ENCODE peak calls at places on chromosomes 12 and 14, in six cellular contexts. Z is pancreas, C is testis, L is GM23338, D is HCT116, R is endodermal cell. W is an unnamed sample.

GRCh38 chr12:101637936-101638335 is 43.2 kb downstream of the MYBPC1 start:
- DNase-seq in L (peak; percentile 4), R (no peak), C (no peak), Z (no peak), D (no peak), W (no peak)

GRCh38 chr12:51906452-51907082 is 737 bp upstream of the ACVRL1 start:
- DNase-seq in Z (no peak), D (no peak), L (peak; percentile 43), C (no peak), R (peak; percentile 60), W (no peak)

GRCh38 chr12:43937947-43938346 is 102.1 kb downstream of the TMEM117 start:
- DNase-seq in L (peak; percentile 43), Z (no peak), R (peak; percentile 54), C (no peak), D (no peak), W (no peak)

GRCh38 chr14:100430571-100430970 is 107.4 kb downstream of the SLC25A47 start:
- DNase-seq in R (no peak), L (no peak), D (no peak), C (no peak), Z (no peak), W (no peak)

GRCh38 chr12:2335517-2335916 is 282.7 kb downstream of the CACNA1C start:
- DNase-seq in C (no peak), D (no peak), R (no peak), Z (no peak), L (no peak), W (no peak)

GRCh38 chr12:66602483-66603143 is 76.3 kb downstream of the GRIP1 start:
- DNase-seq in L (no peak), D (no peak), Z (no peak), R (peak; percentile 51), C (no peak), W (no peak)

GRCh38 chr14:35853225-35853624 is 27.1 kb downstream of the BRMS1L start:
- DNase-seq in Z (no peak), D (no peak), L (no peak), R (no peak), C (no peak), W (no peak)

GRCh38 chr14:52380294-52380693 is 66.2 kb downstream of the PTGER2 start:
- DNase-seq in L (no peak), Z (no peak), D (no peak), C (no peak), R (no peak), W (no peak)

GRCh38 chr14:68951051-68951797 is 27.9 kb downstream of the ACTN1 start:
- DNase-seq in D (peak; percentile 85), R (no peak), L (no peak), Z (no peak), C (peak; percentile 86), W (peak; percentile 87)

GRCh38 chr12:661720-662486 is 1.3 kb downstream of the NINJ2 start:
- DNase-seq in C (peak; percentile 60), D (no peak), R (no peak), Z (no peak), L (no peak), W (no peak)

GRCh38 chr14:62146014-62146413 is 383.8 kb downstream of the SNAPC1 start:
- DNase-seq in D (no peak), C (no peak), R (no peak), L (no peak), Z (no peak), W (no peak)

GRCh38 chr12:53696285-53696654 is 20.4 kb upstream of the ATP5MC2 start:
- DNase-seq in L (peak; percentile 98), Z (peak; percentile 56), R (peak; percentile 96), D (peak; percentile 95), C (peak; percentile 78), W (peak; percentile 89)

GRCh38 chr14:35964736-35965135 is 138.6 kb downstream of the BRMS1L start:
- DNase-seq in D (no peak), C (no peak), Z (no peak), R (no peak), L (peak; percentile 44), W (no peak)

GRCh38 chr14:50311337-50311973 is 574 bp downstream of the L2HGDH start:
- DNase-seq in C (no peak), R (no peak), Z (no peak), L (no peak), D (no peak), W (no peak)

GRCh38 chr14:77092676-77093075 is 5.4 kb upstream of the CIPC start:
- DNase-seq in Z (no peak), L (no peak), R (no peak), C (no peak), D (no peak), W (no peak)

GRCh38 chr12:118052324-118053070 is 8.5 kb downstream of the WSB2 start:
- DNase-seq in D (peak; percentile 97), Z (peak; percentile 77), C (peak; percentile 74), L (peak; percentile 4), R (peak; percentile 63), W (peak; percentile 77)

GRCh38 chr14:56334458-56334857 is 216.2 kb downstream of the PELI2 start:
- DNase-seq in R (no peak), Z (no peak), D (no peak), L (no peak), C (no peak), W (no peak)

GRCh38 chr14:64235652-64236640 is 58.2 kb downstream of the ESR2 start:
- DNase-seq in Z (no peak), D (no peak), L (no peak), R (no peak), C (no peak), W (no peak)
- H3K4me1 ChIP-seq in Z (no peaks in the 10 kb centered on the region), D (no peaks in the 10 kb centered on the region), L (no peaks in the 10 kb centered on the region), R (no peaks in the 10 kb centered on the region), C (peaks cover 13% of the 10 kb centered on the region), W (no peaks in the 10 kb centered on the region)

GRCh38 chr12:71838231-71838630 is 1.3 kb upstream of the TBC1D15 start:
- DNase-seq in Z (no peak), R (no peak), L (no peak), D (no peak), C (no peak), W (no peak)

GRCh38 chr12:71840226-71840847 is 778 bp downstream of the TBC1D15 start:
- DNase-seq in D (peak; percentile 23), R (no peak), Z (no peak), L (peak; percentile 16), C (no peak), W (no peak)

GRCh38 chr12:71837356-71837755 is 2.2 kb upstream of the TBC1D15 start:
- DNase-seq in D (no peak), L (no peak), C (no peak), Z (no peak), R (no peak), W (no peak)

GRCh38 chr12:71838661-71839060 is 898 bp upstream of the TBC1D15 start:
- DNase-seq in C (no peak), Z (no peak), D (no peak), L (no peak), R (no peak), W (no peak)
- H3K4me3 ChIP-seq in C (peak overlapping the region; percentile 82), Z (no peak overlapping the region), D (no peak overlapping the region), L (peak overlapping the region; percentile 97), R (peak overlapping the region; percentile 92), W (no peak overlapping the region)

GRCh38 chr12:27009926-27010325 is 4.3 kb downstream of the TM7SF3 start:
- DNase-seq in R (no peak), Z (no peak), L (no peak), D (no peak), C (no peak), W (no peak)
- TF ChIP-seq CTCF in R (no peak), Z (no peak), L (peak; percentile 20), D (no peak), C (no peak), W (no peak)

DNA sequence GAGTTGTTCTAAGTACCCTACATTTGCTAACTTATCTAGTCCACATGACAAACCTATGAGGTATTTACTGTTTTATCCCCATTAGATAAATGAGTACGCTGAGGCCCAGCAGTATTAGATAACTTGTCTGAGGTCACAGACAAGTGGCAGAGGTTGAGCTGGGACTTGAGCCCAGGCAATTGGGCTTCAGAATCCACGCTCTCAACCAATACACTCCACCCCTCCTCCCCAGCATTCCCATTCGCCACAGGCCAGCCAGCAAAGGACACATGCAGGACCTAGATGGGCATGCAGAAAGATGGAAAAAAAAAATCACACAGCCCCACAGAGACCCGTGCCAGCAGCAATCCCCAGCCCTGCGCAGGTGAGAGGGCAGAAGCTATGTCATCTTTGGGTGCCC is 12.4 kb downstream of the HDAC7 start:
- DNase-seq in R (no peak), L (no peak), Z (no peak), C (peak; percentile 43), D (no peak), W (no peak)
- H3K4me1 ChIP-seq in R (peaks cover 16% of the 10 kb centered on the region), L (peaks cover 55% of the 10 kb centered on the region), Z (no peaks in the 10 kb centered on the region), C (peaks cover 75% of the 10 kb centered on the region), D (peaks cover 47% of the 10 kb centered on the region), W (peaks cover 75% of the 10 kb centered on the region)

GRCh38 chr14:63730659-63731058 is 2.8 kb upstream of the SGPP1 start:
- DNase-seq in R (no peak), D (no peak), Z (no peak), L (no peak), C (no peak), W (no peak)

GRCh38 chr14:63737582-63738006 is 9.7 kb upstream of the SGPP1 start:
- DNase-seq in L (no peak), R (no peak), D (no peak), C (no peak), Z (no peak), W (no peak)

DNA sequence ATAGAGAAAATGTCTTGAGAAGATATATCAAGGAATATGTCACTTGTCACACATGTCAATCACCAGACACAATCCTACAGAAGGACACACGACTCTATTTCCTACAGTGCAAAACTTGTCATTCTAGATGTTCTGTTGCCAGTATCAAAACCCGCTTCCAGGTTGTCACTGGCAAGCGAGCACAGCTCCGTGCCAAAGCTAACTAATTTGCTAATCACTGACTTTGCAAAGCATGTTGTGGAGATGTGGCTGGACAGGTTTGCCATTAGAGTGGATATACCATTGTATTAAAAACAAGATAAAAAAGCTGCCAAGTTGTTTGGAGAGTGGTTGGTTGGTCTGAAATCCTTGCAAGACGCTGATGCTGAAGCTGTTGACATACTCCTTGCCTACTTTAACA is 7.9 kb upstream of the SGPP1 start:
- DNase-seq in Z (no peak), L (no peak), D (no peak), R (no peak), C (no peak), W (no peak)
- H3K4me3 ChIP-seq in Z (no peak overlapping the region), L (no peak overlapping the region), D (no peak overlapping the region), R (no peak overlapping the region), C (no peak overlapping the region), W (no peak overlapping the region)

GRCh38 chr12:6689000-6689882 is at the start of gene ZNF384:
- DNase-seq in R (peak; percentile 99), Z (peak; percentile 92), L (peak; percentile 98), C (peak; percentile 99), D (peak; percentile 98), W (peak; percentile 98)
- TF ChIP-seq CTCF in R (peak; percentile 44), Z (peak; percentile 13), L (no peak), C (peak; percentile 34), D (no peak), W (peak; percentile 16)